ENCODE peak calls at places on chromosomes 4 and X, in seven cellular contexts. One of them, this sample, is unnamed.

GRCh38 chr4:88457307-88458090 is 580 bp downstream of the HERC5 start:
- DNase-seq in IMR-90: no peak
- DNase-seq in PC-3: peak; percentile 21
- DNase-seq in GM23248: peak; percentile 65
- DNase-seq in colonic mucosa: peak; percentile 41
- DNase-seq in mammary epithelial cell: peak; percentile 38
- DNase-seq in kidney: peak; percentile 84
- DNase-seq in this sample: peak; percentile 57

GRCh38 chr4:111838406-111838930 is 306.8 kb upstream of the FAM241A start:
- DNase-seq in IMR-90: no peak
- DNase-seq in PC-3: no peak
- DNase-seq in GM23248: no peak
- DNase-seq in colonic mucosa: no peak
- DNase-seq in mammary epithelial cell: no peak
- DNase-seq in kidney: no peak
- DNase-seq in this sample: no peak

GRCh38 chr4:55075823-55076418 is 49.5 kb downstream of the KDR start:
- DNase-seq in IMR-90: no peak
- DNase-seq in PC-3: no peak
- DNase-seq in GM23248: no peak
- DNase-seq in colonic mucosa: no peak
- DNase-seq in mammary epithelial cell: no peak
- DNase-seq in kidney: no peak
- DNase-seq in this sample: peak; percentile 47

GRCh38 chr4:96473246-96473645 is 633.4 kb downstream of the PDHA2 start:
- DNase-seq in IMR-90: no peak
- DNase-seq in PC-3: no peak
- DNase-seq in GM23248: no peak
- DNase-seq in colonic mucosa: no peak
- DNase-seq in mammary epithelial cell: no peak
- DNase-seq in kidney: no peak
- DNase-seq in this sample: no peak

GRCh38 chr4:111755571-111755970 is 389.7 kb upstream of the FAM241A start:
- DNase-seq in IMR-90: no peak
- DNase-seq in PC-3: no peak
- DNase-seq in GM23248: no peak
- DNase-seq in colonic mucosa: no peak
- DNase-seq in mammary epithelial cell: no peak
- DNase-seq in kidney: no peak
- DNase-seq in this sample: no peak

GRCh38 chr4:108270466-108271450 is 102.0 kb upstream of the LEF1 start:
- DNase-seq in IMR-90: peak; percentile 94
- DNase-seq in PC-3: peak; percentile 27
- DNase-seq in GM23248: peak; percentile 27
- DNase-seq in colonic mucosa: no peak
- DNase-seq in mammary epithelial cell: peak; percentile 57
- DNase-seq in kidney: no peak
- DNase-seq in this sample: peak; percentile 28

GRCh38 chr4:181650033-181650825 is 593.0 kb upstream of the TENM3 start:
- DNase-seq in IMR-90: no peak
- DNase-seq in PC-3: no peak
- DNase-seq in GM23248: peak; percentile 11
- DNase-seq in colonic mucosa: no peak
- DNase-seq in mammary epithelial cell: no peak
- DNase-seq in kidney: no peak
- DNase-seq in this sample: no peak

GRCh38 chrX:10582945-10583344 is 37.4 kb downstream of the MID1 start:
- DNase-seq in IMR-90: peak; percentile 73
- DNase-seq in PC-3: peak; percentile 42
- DNase-seq in GM23248: peak; percentile 61
- DNase-seq in colonic mucosa: no peak
- DNase-seq in mammary epithelial cell: no peak
- DNase-seq in kidney: no peak
- DNase-seq in this sample: no peak

GRCh38 chr4:11700751-11701226 is 272.1 kb upstream of the HS3ST1 start:
- DNase-seq in IMR-90: peak; percentile 74
- DNase-seq in PC-3: peak; percentile 86
- DNase-seq in GM23248: no peak
- DNase-seq in colonic mucosa: no peak
- DNase-seq in mammary epithelial cell: peak; percentile 91
- DNase-seq in kidney: no peak
- DNase-seq in this sample: no peak

GRCh38 chr4:102825261-102826071 is 1.9 kb downstream of the UBE2D3 start:
- DNase-seq in IMR-90: peak; percentile 73
- DNase-seq in PC-3: peak; percentile 65
- DNase-seq in GM23248: peak; percentile 83
- DNase-seq in colonic mucosa: peak; percentile 54
- DNase-seq in mammary epithelial cell: peak; percentile 83
- DNase-seq in kidney: no peak
- DNase-seq in this sample: peak; percentile 42

GRCh38 chr4:25050370-25051098 is 19.8 kb upstream of the LGI2 start:
- DNase-seq in IMR-90: no peak
- DNase-seq in PC-3: no peak
- DNase-seq in GM23248: no peak
- DNase-seq in colonic mucosa: no peak
- DNase-seq in mammary epithelial cell: no peak
- DNase-seq in kidney: no peak
- DNase-seq in this sample: no peak

GRCh38 chr4:44118971-44119680 is 329.5 kb downstream of the KCTD8 start:
- DNase-seq in IMR-90: no peak
- DNase-seq in PC-3: peak; percentile 27
- DNase-seq in GM23248: no peak
- DNase-seq in colonic mucosa: no peak
- DNase-seq in mammary epithelial cell: peak; percentile 62
- DNase-seq in kidney: no peak
- DNase-seq in this sample: no peak

GRCh38 chrX:10534611-10535010 is 85.8 kb downstream of the MID1 start:
- DNase-seq in IMR-90: no peak
- DNase-seq in PC-3: no peak
- DNase-seq in GM23248: no peak
- DNase-seq in colonic mucosa: no peak
- DNase-seq in mammary epithelial cell: no peak
- DNase-seq in kidney: no peak
- DNase-seq in this sample: no peak

GRCh38 chr4:1072830-1073446 is 40.4 kb downstream of the RNF212 start:
- DNase-seq in IMR-90: peak; percentile 53
- DNase-seq in PC-3: peak; percentile 60
- DNase-seq in GM23248: peak; percentile 73
- DNase-seq in colonic mucosa: peak; percentile 79
- DNase-seq in mammary epithelial cell: peak; percentile 55
- DNase-seq in kidney: no peak
- DNase-seq in this sample: peak; percentile 12

GRCh38 chrX:24646745-24647182 is 383 bp downstream of the PCYT1B start:
- DNase-seq in IMR-90: no peak
- DNase-seq in PC-3: no peak
- DNase-seq in GM23248: peak; percentile 13
- DNase-seq in colonic mucosa: no peak
- DNase-seq in mammary epithelial cell: no peak
- DNase-seq in kidney: no peak
- DNase-seq in this sample: no peak

GRCh38 chrX:134244043-134244442 is 7.1 kb downstream of the CCDC160 start:
- DNase-seq in IMR-90: peak; percentile 33
- DNase-seq in PC-3: peak; percentile 81
- DNase-seq in GM23248: no peak
- DNase-seq in colonic mucosa: no peak
- DNase-seq in mammary epithelial cell: peak; percentile 31
- DNase-seq in kidney: no peak
- DNase-seq in this sample: no peak

GRCh38 chrX:121761845-121762244 is 714.4 kb downstream of the GLUD2 start:
- DNase-seq in IMR-90: no peak
- DNase-seq in PC-3: no peak
- DNase-seq in GM23248: no peak
- DNase-seq in colonic mucosa: no peak
- DNase-seq in mammary epithelial cell: peak; percentile 32
- DNase-seq in kidney: no peak
- DNase-seq in this sample: peak; percentile 89

GRCh38 chr4:56755901-56756300 is 65.6 kb downstream of the SPINK2 start:
- DNase-seq in IMR-90: no peak
- DNase-seq in PC-3: peak; percentile 70
- DNase-seq in GM23248: peak; percentile 58
- DNase-seq in colonic mucosa: no peak
- DNase-seq in mammary epithelial cell: peak; percentile 42
- DNase-seq in kidney: no peak
- DNase-seq in this sample: no peak

GRCh38 chr4:76896048-76896447 is 1.9 kb downstream of the SOWAHB start:
- DNase-seq in IMR-90: no peak
- DNase-seq in PC-3: no peak
- DNase-seq in GM23248: no peak
- DNase-seq in colonic mucosa: no peak
- DNase-seq in mammary epithelial cell: no peak
- DNase-seq in kidney: no peak
- DNase-seq in this sample: no peak

GRCh38 chr4:76892601-76893000 is 5.3 kb downstream of the SOWAHB start:
- DNase-seq in IMR-90: peak; percentile 15
- DNase-seq in PC-3: peak; percentile 76
- DNase-seq in GM23248: peak; percentile 57
- DNase-seq in colonic mucosa: no peak
- DNase-seq in mammary epithelial cell: peak; percentile 94
- DNase-seq in kidney: no peak
- DNase-seq in this sample: no peak

GRCh38 chr4:76895619-76896018 is 2.3 kb downstream of the SOWAHB start:
- DNase-seq in IMR-90: no peak
- DNase-seq in PC-3: no peak
- DNase-seq in GM23248: no peak
- DNase-seq in colonic mucosa: no peak
- DNase-seq in mammary epithelial cell: no peak
- DNase-seq in kidney: no peak
- DNase-seq in this sample: no peak

GRCh38 chr4:76896731-76897521 is 1.0 kb downstream of the SOWAHB start:
- DNase-seq in IMR-90: peak; percentile 18
- DNase-seq in PC-3: peak; percentile 22
- DNase-seq in GM23248: peak; percentile 51
- DNase-seq in colonic mucosa: peak; percentile 51
- DNase-seq in mammary epithelial cell: peak; percentile 48
- DNase-seq in kidney: peak; percentile 72
- DNase-seq in this sample: peak; percentile 47

GRCh38 chr4:76894537-76894936 is 3.4 kb downstream of the SOWAHB start:
- DNase-seq in IMR-90: no peak
- DNase-seq in PC-3: no peak
- DNase-seq in GM23248: no peak
- DNase-seq in colonic mucosa: no peak
- DNase-seq in mammary epithelial cell: no peak
- DNase-seq in kidney: no peak
- DNase-seq in this sample: no peak
- H3K9ac ChIP-seq in IMR-90: no peak overlapping the region
- H3K9ac ChIP-seq in PC-3: no peak overlapping the region
- H3K9ac ChIP-seq in GM23248: no peak overlapping the region
- H3K9ac ChIP-seq in colonic mucosa: no peak overlapping the region
- H3K9ac ChIP-seq in mammary epithelial cell: no peak overlapping the region
- H3K9ac ChIP-seq in kidney: no peak overlapping the region
- H3K9ac ChIP-seq in this sample: no peak overlapping the region

DNA sequence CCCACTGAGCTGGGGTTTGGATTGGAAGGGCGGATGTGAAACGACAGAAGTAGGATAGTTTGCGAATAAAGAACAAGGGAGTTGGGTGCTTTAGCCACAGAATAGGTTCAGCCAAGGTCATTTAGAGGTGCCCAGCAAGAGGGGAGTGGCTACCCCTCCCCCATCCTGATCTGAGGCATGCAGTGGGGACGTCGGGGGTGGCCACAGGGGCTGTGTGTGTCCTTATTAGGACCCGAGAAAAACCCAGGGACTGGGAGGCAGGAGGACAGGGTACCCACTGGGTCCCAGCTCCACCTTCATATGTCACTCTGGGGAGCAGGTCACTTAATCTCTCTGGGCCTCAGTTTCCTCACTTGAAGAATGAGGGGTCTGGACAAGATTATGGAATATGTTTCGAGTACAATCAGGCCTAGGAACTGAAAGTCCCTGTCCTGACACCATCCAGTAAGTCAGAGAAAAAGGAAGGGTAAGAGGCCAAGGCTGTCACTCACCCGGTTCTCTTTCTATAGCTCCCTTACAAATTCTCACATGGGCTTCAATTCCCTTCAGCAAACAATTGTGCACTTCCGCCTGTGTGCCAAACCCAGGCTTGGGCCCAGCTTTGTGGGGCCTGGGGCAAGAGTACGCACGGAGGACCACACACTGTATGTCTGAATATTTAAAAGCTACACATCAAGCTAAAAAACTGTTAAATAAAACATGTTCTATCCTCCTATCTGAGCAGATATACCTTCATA is 4.2 kb upstream of the NYX start:
- DNase-seq in IMR-90: no peak
- DNase-seq in PC-3: no peak
- DNase-seq in GM23248: no peak
- DNase-seq in colonic mucosa: no peak
- DNase-seq in mammary epithelial cell: no peak
- DNase-seq in kidney: no peak
- DNase-seq in this sample: no peak
- H3K4me3 ChIP-seq in IMR-90: peak overlapping the region; percentile 16
- H3K4me3 ChIP-seq in PC-3: peak overlapping the region; percentile 68
- H3K4me3 ChIP-seq in GM23248: peak overlapping the region; percentile 62
- H3K4me3 ChIP-seq in colonic mucosa: peak overlapping the region; percentile 12
- H3K4me3 ChIP-seq in mammary epithelial cell: no peak overlapping the region
- H3K4me3 ChIP-seq in kidney: peak overlapping the region; percentile 55
- H3K4me3 ChIP-seq in this sample: peak overlapping the region; percentile 63

DNA sequence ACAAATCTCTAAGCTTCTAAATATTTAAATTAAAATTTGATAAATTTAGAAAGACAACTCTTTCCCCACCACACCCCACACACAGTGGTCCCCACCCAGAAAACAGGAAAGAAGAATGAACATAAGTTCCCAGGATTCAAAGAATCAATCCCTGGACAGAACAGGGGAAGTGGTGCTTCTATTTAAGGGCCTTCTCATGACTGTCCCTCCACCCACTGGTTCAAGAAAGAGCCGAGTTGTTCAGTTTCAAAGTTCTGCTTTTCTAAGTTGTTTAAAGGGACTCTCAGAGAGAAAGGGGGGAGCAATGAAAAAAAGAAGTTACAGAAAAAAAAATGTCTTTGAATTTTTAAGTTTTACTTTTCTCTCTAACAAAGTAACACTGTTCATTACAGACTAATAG is 195.8 kb downstream of the PDGFC start:
- DNase-seq in IMR-90: no peak
- DNase-seq in PC-3: no peak
- DNase-seq in GM23248: peak; percentile 16
- DNase-seq in colonic mucosa: no peak
- DNase-seq in mammary epithelial cell: no peak
- DNase-seq in kidney: no peak
- DNase-seq in this sample: no peak
- H3K9ac ChIP-seq in IMR-90: no peak overlapping the region
- H3K9ac ChIP-seq in PC-3: no peak overlapping the region
- H3K9ac ChIP-seq in GM23248: peak overlapping the region; percentile 78
- H3K9ac ChIP-seq in colonic mucosa: no peak overlapping the region
- H3K9ac ChIP-seq in mammary epithelial cell: peak overlapping the region; percentile 57
- H3K9ac ChIP-seq in kidney: no peak overlapping the region
- H3K9ac ChIP-seq in this sample: no peak overlapping the region

DNA sequence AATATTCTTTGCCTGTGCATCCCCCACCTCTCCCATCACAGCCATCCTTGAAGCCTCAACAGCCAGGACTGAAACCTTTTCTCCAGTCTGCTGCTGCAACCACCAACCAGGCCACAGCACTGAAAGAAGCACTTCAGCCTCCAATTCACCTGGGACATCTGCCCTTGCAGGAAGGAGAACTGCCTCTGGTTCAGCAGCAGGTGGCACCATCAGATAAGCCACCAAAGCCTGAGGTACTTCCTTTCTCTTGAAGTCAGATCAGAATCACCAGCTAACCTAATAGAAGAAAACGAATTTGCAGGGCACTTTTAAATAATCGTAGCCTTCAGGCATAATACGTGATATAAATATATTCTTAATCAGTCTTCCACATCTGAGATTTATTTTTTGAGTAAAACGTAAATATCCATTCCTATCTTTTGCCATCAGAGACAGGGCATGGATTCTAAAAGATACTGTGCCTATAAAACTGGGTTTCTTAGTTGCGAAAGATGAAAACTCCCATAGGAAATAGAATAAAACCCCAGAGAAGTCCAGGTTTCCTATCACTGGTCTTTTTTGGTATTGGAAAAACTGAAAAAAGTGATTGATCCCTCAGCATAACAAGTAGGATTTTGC is 9.5 kb downstream of the AMBN start:
- DNase-seq in IMR-90: peak; percentile 74
- DNase-seq in PC-3: peak; percentile 83
- DNase-seq in GM23248: peak; percentile 69
- DNase-seq in colonic mucosa: peak; percentile 45
- DNase-seq in mammary epithelial cell: peak; percentile 54
- DNase-seq in kidney: no peak
- DNase-seq in this sample: peak; percentile 89
- H3K4me3 ChIP-seq in IMR-90: no peak overlapping the region
- H3K4me3 ChIP-seq in PC-3: no peak overlapping the region
- H3K4me3 ChIP-seq in GM23248: no peak overlapping the region
- H3K4me3 ChIP-seq in colonic mucosa: no peak overlapping the region
- H3K4me3 ChIP-seq in mammary epithelial cell: no peak overlapping the region
- H3K4me3 ChIP-seq in kidney: no peak overlapping the region
- H3K4me3 ChIP-seq in this sample: no peak overlapping the region

This sample was measured in MM.1S.